ENCODE peak calls at places on chromosome 12, in six cellular contexts. F is nephron progenitor cell; X is activated CD4-positive, alpha-beta T cell treated with anti-CD3 and anti-CD28 coated beads, Interleukin-2, amount 50 U/mL, for 4 hours; M is OCI-LY7; Q is kidney tubule cell; V is hepatic stellate cell. E is an unnamed sample.
A peak's percentile ranks its signal among the peaks of the same experiment; 100 is the strongest.

GRCh38 chr12:51692016-51692415 is 101.0 kb downstream of the SCN8A start:
- DNase-seq in F (no peak), X (no peak), M (no peak), Q (no peak), V (no peak), E (no peak)

GRCh38 chr12:50647479-50647878 is 116.4 kb upstream of the ATF1 start:
- DNase-seq in F (no peak), X (no peak), M (no peak), Q (peak; percentile 81), V (no peak), E (no peak)

GRCh38 chr12:118361889-118362288 is 10.8 kb downstream of the TAOK3 start:
- DNase-seq in F (no peak), X (no peak), M (no peak), Q (no peak), V (no peak), E (no peak)

GRCh38 chr12:26010293-26010821 is 51.9 kb downstream of the RASSF8 start:
- DNase-seq in F (no peak), X (no peak), M (no peak), Q (peak; percentile 44), V (no peak), E (no peak)

GRCh38 chr12:18723752-18724151 is 14.1 kb downstream of the PLCZ1 start:
- DNase-seq in F (no peak), X (no peak), M (no peak), Q (peak; percentile 78), V (no peak), E (peak; percentile 87)

GRCh38 chr12:68406134-68406576 is 74.0 kb upstream of the MDM1 start:
- DNase-seq in F (no peak), X (no peak), M (no peak), Q (peak; percentile 58), V (peak; percentile 57), E (peak; percentile 15)

GRCh38 chr12:66210840-66211239 is 21.8 kb downstream of the IRAK3 start:
- DNase-seq in F (no peak), X (no peak), M (no peak), Q (no peak), V (no peak), E (no peak)

GRCh38 chr12:1811281-1811947 is 9.0 kb upstream of the LRTM2 start:
- DNase-seq in F (no peak), X (peak; percentile 60), M (no peak), Q (no peak), V (peak; percentile 55), E (no peak)

GRCh38 chr12:52634266-52635056 is 16.1 kb upstream of the KRT73 start:
- DNase-seq in F (no peak), X (no peak), M (no peak), Q (no peak), V (no peak), E (no peak)

GRCh38 chr12:3772380-3772779 is 19.5 kb upstream of the CRACR2A start:
- DNase-seq in F (no peak), X (no peak), M (no peak), Q (peak; percentile 21), V (no peak), E (no peak)

GRCh38 chr12:124041907-124042306 is 68.9 kb downstream of the ZNF664 start:
- DNase-seq in F (no peak), X (no peak), M (no peak), Q (no peak), V (no peak), E (no peak)

GRCh38 chr12:98238513-98238912 is 276.9 kb upstream of the TMPO start:
- DNase-seq in F (no peak), X (no peak), M (no peak), Q (no peak), V (no peak), E (no peak)

GRCh38 chr12:32993404-32993803 is 96.8 kb upstream of the PKP2 start:
- DNase-seq in F (no peak), X (no peak), M (no peak), Q (no peak), V (no peak), E (no peak)

GRCh38 chr12:9127936-9128663 is 12.4 kb upstream of the A2M start:
- DNase-seq in F (no peak), X (no peak), M (no peak), Q (no peak), V (no peak), E (no peak)

E was measured in DMS53.